ENCODE peak calls at places on chromosomes 16 and 17, in seven cellular contexts. One of them, this sample, is unnamed.

GRCh38 chr16:19783363-19783762 is 65.3 kb downstream of the IQCK start:
- DNase-seq in CD8-positive, alpha-beta memory T cell: no peak
- DNase-seq in stimulated activated CD4-positive, alpha-beta T cell treated with anti-CD3 and anti-CD28 coated beads, Interleukin-1b, Interleukin-23, amount 100 ng/mL, for 1 hour: no peak
- DNase-seq in GM20000: no peak
- DNase-seq in HAP-1: no peak
- DNase-seq in HFFc6: no peak
- DNase-seq in HT1080: no peak
- DNase-seq in this sample: no peak

GRCh38 chr16:65908568-65908967 is 457.9 kb upstream of the CDH5 start:
- DNase-seq in HT1080: no peak
- DNase-seq in GM20000: no peak
- DNase-seq in stimulated activated CD4-positive, alpha-beta T cell treated with anti-CD3 and anti-CD28 coated beads, Interleukin-1b, Interleukin-23, amount 100 ng/mL, for 1 hour: no peak
- DNase-seq in CD8-positive, alpha-beta memory T cell: no peak
- DNase-seq in HAP-1: no peak
- DNase-seq in HFFc6: no peak
- DNase-seq in this sample: no peak

GRCh38 chr17:20035501-20035900 is 26.3 kb downstream of the SPECC1 start:
- DNase-seq in CD8-positive, alpha-beta memory T cell: no peak
- DNase-seq in HT1080: no peak
- DNase-seq in HFFc6: no peak
- DNase-seq in stimulated activated CD4-positive, alpha-beta T cell treated with anti-CD3 and anti-CD28 coated beads, Interleukin-1b, Interleukin-23, amount 100 ng/mL, for 1 hour: no peak
- DNase-seq in HAP-1: no peak
- DNase-seq in GM20000: no peak
- DNase-seq in this sample: no peak

GRCh38 chr17:35660902-35661301 is 70.5 kb upstream of the RASL10B start:
- DNase-seq in GM20000: no peak
- DNase-seq in CD8-positive, alpha-beta memory T cell: no peak
- DNase-seq in HT1080: no peak
- DNase-seq in stimulated activated CD4-positive, alpha-beta T cell treated with anti-CD3 and anti-CD28 coated beads, Interleukin-1b, Interleukin-23, amount 100 ng/mL, for 1 hour: no peak
- DNase-seq in HAP-1: no peak
- DNase-seq in HFFc6: no peak
- DNase-seq in this sample: no peak

GRCh38 chr17:48162946-48163506 is 55.5 kb downstream of the SNX11 start:
- DNase-seq in HAP-1: no peak
- DNase-seq in HFFc6: no peak
- DNase-seq in HT1080: no peak
- DNase-seq in CD8-positive, alpha-beta memory T cell: no peak
- DNase-seq in stimulated activated CD4-positive, alpha-beta T cell treated with anti-CD3 and anti-CD28 coated beads, Interleukin-1b, Interleukin-23, amount 100 ng/mL, for 1 hour: no peak
- DNase-seq in GM20000: peak; percentile 46
- DNase-seq in this sample: peak; percentile 70

GRCh38 chr17:71084219-71084618 is 914.9 kb downstream of the KCNJ2 start:
- DNase-seq in HAP-1: no peak
- DNase-seq in stimulated activated CD4-positive, alpha-beta T cell treated with anti-CD3 and anti-CD28 coated beads, Interleukin-1b, Interleukin-23, amount 100 ng/mL, for 1 hour: no peak
- DNase-seq in HT1080: peak; percentile 50
- DNase-seq in HFFc6: peak; percentile 17
- DNase-seq in CD8-positive, alpha-beta memory T cell: no peak
- DNase-seq in GM20000: no peak
- DNase-seq in this sample: peak; percentile 49

GRCh38 chr16:85270365-85270764 is 158.1 kb upstream of the CIBAR2 start:
- DNase-seq in HFFc6: no peak
- DNase-seq in CD8-positive, alpha-beta memory T cell: no peak
- DNase-seq in HT1080: no peak
- DNase-seq in stimulated activated CD4-positive, alpha-beta T cell treated with anti-CD3 and anti-CD28 coated beads, Interleukin-1b, Interleukin-23, amount 100 ng/mL, for 1 hour: no peak
- DNase-seq in HAP-1: no peak
- DNase-seq in GM20000: no peak
- DNase-seq in this sample: no peak

GRCh38 chr17:28810437-28810836 is 32.2 kb downstream of the FAM222B start:
- DNase-seq in CD8-positive, alpha-beta memory T cell: no peak
- DNase-seq in stimulated activated CD4-positive, alpha-beta T cell treated with anti-CD3 and anti-CD28 coated beads, Interleukin-1b, Interleukin-23, amount 100 ng/mL, for 1 hour: no peak
- DNase-seq in HFFc6: no peak
- DNase-seq in HAP-1: no peak
- DNase-seq in GM20000: peak; percentile 38
- DNase-seq in HT1080: no peak
- DNase-seq in this sample: no peak

GRCh38 chr17:55702150-55702549 is 20.5 kb downstream of the TMEM100 start:
- DNase-seq in HFFc6: no peak
- DNase-seq in HAP-1: no peak
- DNase-seq in CD8-positive, alpha-beta memory T cell: no peak
- DNase-seq in GM20000: no peak
- DNase-seq in HT1080: no peak
- DNase-seq in stimulated activated CD4-positive, alpha-beta T cell treated with anti-CD3 and anti-CD28 coated beads, Interleukin-1b, Interleukin-23, amount 100 ng/mL, for 1 hour: no peak
- DNase-seq in this sample: no peak

GRCh38 chr17:68015081-68015723 is 18.9 kb upstream of the C17orf58 start:
- DNase-seq in HT1080: no peak
- DNase-seq in CD8-positive, alpha-beta memory T cell: no peak
- DNase-seq in GM20000: no peak
- DNase-seq in HAP-1: no peak
- DNase-seq in stimulated activated CD4-positive, alpha-beta T cell treated with anti-CD3 and anti-CD28 coated beads, Interleukin-1b, Interleukin-23, amount 100 ng/mL, for 1 hour: no peak
- DNase-seq in HFFc6: no peak
- DNase-seq in this sample: no peak

GRCh38 chr16:22063888-22064467 is 28.4 kb upstream of the VWA3A start:
- DNase-seq in HAP-1: peak; percentile 80
- DNase-seq in CD8-positive, alpha-beta memory T cell: no peak
- DNase-seq in stimulated activated CD4-positive, alpha-beta T cell treated with anti-CD3 and anti-CD28 coated beads, Interleukin-1b, Interleukin-23, amount 100 ng/mL, for 1 hour: no peak
- DNase-seq in GM20000: no peak
- DNase-seq in HFFc6: no peak
- DNase-seq in HT1080: no peak
- DNase-seq in this sample: no peak

GRCh38 chr17:58319181-58320162 is 9.1 kb downstream of the TSPOAP1 start:
- DNase-seq in HT1080: no peak
- DNase-seq in stimulated activated CD4-positive, alpha-beta T cell treated with anti-CD3 and anti-CD28 coated beads, Interleukin-1b, Interleukin-23, amount 100 ng/mL, for 1 hour: no peak
- DNase-seq in HAP-1: no peak
- DNase-seq in GM20000: no peak
- DNase-seq in HFFc6: no peak
- DNase-seq in CD8-positive, alpha-beta memory T cell: no peak
- DNase-seq in this sample: no peak

GRCh38 chr16:14071576-14072271 is 605 bp downstream of the MRTFB start:
- DNase-seq in stimulated activated CD4-positive, alpha-beta T cell treated with anti-CD3 and anti-CD28 coated beads, Interleukin-1b, Interleukin-23, amount 100 ng/mL, for 1 hour: no peak
- DNase-seq in HFFc6: no peak
- DNase-seq in CD8-positive, alpha-beta memory T cell: no peak
- DNase-seq in GM20000: peak; percentile 34
- DNase-seq in HAP-1: peak; percentile 14
- DNase-seq in HT1080: no peak
- DNase-seq in this sample: peak; percentile 32

GRCh38 chr16:29868396-29868795 is 5.4 kb upstream of the CDIPT start:
- DNase-seq in HT1080: no peak
- DNase-seq in GM20000: no peak
- DNase-seq in HFFc6: no peak
- DNase-seq in HAP-1: no peak
- DNase-seq in stimulated activated CD4-positive, alpha-beta T cell treated with anti-CD3 and anti-CD28 coated beads, Interleukin-1b, Interleukin-23, amount 100 ng/mL, for 1 hour: no peak
- DNase-seq in CD8-positive, alpha-beta memory T cell: no peak
- DNase-seq in this sample: no peak

GRCh38 chr17:80322864-80323263 is 62.2 kb downstream of the RNF213 start:
- DNase-seq in HFFc6: no peak
- DNase-seq in HAP-1: no peak
- DNase-seq in GM20000: no peak
- DNase-seq in stimulated activated CD4-positive, alpha-beta T cell treated with anti-CD3 and anti-CD28 coated beads, Interleukin-1b, Interleukin-23, amount 100 ng/mL, for 1 hour: no peak
- DNase-seq in HT1080: no peak
- DNase-seq in CD8-positive, alpha-beta memory T cell: no peak
- DNase-seq in this sample: no peak

GRCh38 chr16:1538804-1539520 is 5.5 kb downstream of the TMEM204 start:
- DNase-seq in CD8-positive, alpha-beta memory T cell: no peak
- DNase-seq in HFFc6: no peak
- DNase-seq in stimulated activated CD4-positive, alpha-beta T cell treated with anti-CD3 and anti-CD28 coated beads, Interleukin-1b, Interleukin-23, amount 100 ng/mL, for 1 hour: no peak
- DNase-seq in HAP-1: no peak
- DNase-seq in HT1080: no peak
- DNase-seq in GM20000: no peak
- DNase-seq in this sample: no peak

GRCh38 chr16:67542464-67542863 is 13.8 kb downstream of the RIPOR1 start:
- DNase-seq in HT1080: peak; percentile 71
- DNase-seq in HAP-1: peak; percentile 25
- DNase-seq in CD8-positive, alpha-beta memory T cell: peak; percentile 76
- DNase-seq in HFFc6: peak; percentile 65
- DNase-seq in GM20000: peak; percentile 80
- DNase-seq in stimulated activated CD4-positive, alpha-beta T cell treated with anti-CD3 and anti-CD28 coated beads, Interleukin-1b, Interleukin-23, amount 100 ng/mL, for 1 hour: no peak
- DNase-seq in this sample: peak; percentile 62

GRCh38 chr16:86241681-86242080 is 268.6 kb upstream of the FOXF1 start:
- DNase-seq in stimulated activated CD4-positive, alpha-beta T cell treated with anti-CD3 and anti-CD28 coated beads, Interleukin-1b, Interleukin-23, amount 100 ng/mL, for 1 hour: no peak
- DNase-seq in GM20000: no peak
- DNase-seq in HT1080: no peak
- DNase-seq in HAP-1: no peak
- DNase-seq in HFFc6: no peak
- DNase-seq in CD8-positive, alpha-beta memory T cell: no peak
- DNase-seq in this sample: no peak

This sample was measured in M059J.